ENCODE peak calls at places on chromosomes 12 and 14, in six cellular contexts. G is neural progenitor cell, P is hepatocyte, J is mammary epithelial cell, N is GM23248, L is HCT116. M is an unnamed sample. For H3K27me3, the result is how much of the 10 kb centered on the place peaks cover.

GRCh38 chr14:90295870-90296516 is 35.7 kb downstream of the NRDE2 start:
- DNase-seq in G (no peak), P (no peak), J (no peak), N (no peak), L (no peak), M (peak)

GRCh38 chr12:12585115-12585862 is 22.6 kb upstream of the DUSP16 start:
- DNase-seq in G (no peak), P (no peak), J (peak), N (no peak), L (no peak), M (peak)

GRCh38 chr12:102990419-102990818 is 32.9 kb downstream of the ASCL1 start:
- DNase-seq in G (peak), P (peak), J (no peak), N (no peak), L (no peak), M (no peak)

GRCh38 chr12:68403296-68403695 is 71.1 kb upstream of the MDM1 start:
- DNase-seq in G (no peak), P (no peak), J (no peak), N (no peak), L (no peak), M (no peak)

GRCh38 chr14:41642402-41643195 is 35.9 kb downstream of the LRFN5 start:
- DNase-seq in G (no peak), P (no peak), J (no peak), N (no peak), L (no peak), M (no peak)

GRCh38 chr12:6231359-6232268 is 31.4 kb downstream of the CD9 start:
- DNase-seq in G (no peak), P (no peak), J (no peak), N (no peak), L (no peak), M (no peak)

GRCh38 chr14:83294941-83295340 is 1761.3 kb upstream of the SEL1L start:
- DNase-seq in G (no peak), P (no peak), J (no peak), N (peak), L (no peak), M (peak)

GRCh38 chr12:126051611-126052107 is 986.4 kb downstream of the AACS start:
- DNase-seq in G (no peak), P (no peak), J (peak), N (peak), L (no peak), M (peak)

GRCh38 chr12:28108599-28108998 is 81.7 kb upstream of the CCDC91 start:
- DNase-seq in G (no peak), P (no peak), J (peak), N (no peak), L (no peak), M (peak)

GRCh38 chr12:202081-202731 is 11.8 kb downstream of the SLC6A12 start:
- DNase-seq in G (peak), P (no peak), J (no peak), N (no peak), L (no peak), M (no peak)

GRCh38 chr12:76529226-76529918 is 30.2 kb downstream of the OSBPL8 start:
- DNase-seq in G (no peak), P (no peak), J (peak), N (no peak), L (no peak), M (no peak)

GRCh38 chr12:109458086-109458485 is 19.0 kb downstream of the KCTD10 start:
- DNase-seq in G (no peak), P (no peak), J (no peak), N (peak), L (no peak), M (peak)

GRCh38 chr14:54387328-54387727 is 9.5 kb upstream of the CDKN3 start:
- DNase-seq in G (no peak), P (peak), J (no peak), N (no peak), L (no peak), M (no peak)

GRCh38 chr14:52793061-52793460 is 1.7 kb upstream of the GNPNAT1 start:
- DNase-seq in G (no peak), P (no peak), J (no peak), N (no peak), L (no peak), M (no peak)

GRCh38 chr14:76101384-76101783 is 50.3 kb upstream of the GPATCH2L start:
- DNase-seq in G (no peak), P (no peak), J (no peak), N (peak), L (no peak), M (no peak)

GRCh38 chr14:69268763-69269162 is 8.8 kb downstream of the GALNT16 start:
- DNase-seq in G (no peak), P (no peak), J (peak), N (peak), L (no peak), M (peak)

GRCh38 chr12:108664338-108665258 is 30.9 kb upstream of the SELPLG start:
- DNase-seq in G (peak), P (peak), J (peak), N (peak), L (peak), M (peak)

GRCh38 chr12:75553398-75553797 is 42.0 kb upstream of the KRR1 start:
- DNase-seq in G (peak), P (no peak), J (no peak), N (peak), L (peak), M (peak)

GRCh38 chr12:129911437-129912049 is 7.7 kb upstream of the TMEM132D start:
- DNase-seq in G (peak), P (peak), J (no peak), N (peak), L (no peak), M (peak)

GRCh38 chr12:128133321-128134050 is 133.5 kb upstream of the TMEM132C start:
- DNase-seq in G (no peak), P (no peak), J (no peak), N (no peak), L (no peak), M (no peak)

GRCh38 chr14:22159049-22159448 is 430.0 kb downstream of the DAD1 start:
- DNase-seq in G (no peak), P (no peak), J (peak), N (no peak), L (no peak), M (no peak)

GRCh38 chr12:132419612-132420237 is 70.2 kb upstream of the FBRSL1 start:
- DNase-seq in G (peak), P (no peak), J (no peak), N (peak), L (no peak), M (no peak)

DNA sequence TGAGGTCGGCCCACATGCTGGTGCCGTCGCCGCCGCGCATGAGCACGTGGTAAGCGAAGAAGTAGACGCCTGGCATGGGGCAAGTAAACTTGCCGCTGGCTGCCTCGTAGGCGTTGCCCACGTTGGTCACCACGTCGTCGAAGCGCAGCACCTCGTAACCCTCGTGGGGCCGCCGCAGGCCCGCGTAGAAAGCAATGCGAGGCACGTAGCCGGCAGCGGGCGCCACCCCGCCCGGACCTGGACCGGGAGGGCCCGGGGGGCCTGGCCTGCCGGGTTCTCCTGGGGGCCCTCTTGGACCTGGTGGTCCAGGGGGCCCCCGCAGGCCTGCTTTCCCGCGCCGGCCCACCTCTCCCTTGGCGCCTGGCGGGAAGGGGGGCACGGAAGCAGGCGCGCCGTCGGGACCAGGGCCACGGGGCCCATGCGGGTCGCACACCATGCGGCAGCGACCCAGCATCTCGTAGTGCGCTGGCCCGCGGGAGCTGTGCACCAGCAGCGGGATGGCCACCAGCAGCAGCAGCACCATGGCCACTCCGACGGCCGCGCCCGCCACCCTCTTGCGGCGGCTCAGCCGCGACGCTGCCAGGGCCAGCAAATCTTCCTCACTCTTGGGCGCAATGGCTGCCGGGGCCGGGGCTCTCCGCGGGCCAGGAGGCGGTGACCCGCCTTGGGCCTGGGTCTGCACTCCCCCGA is 888 bp downstream of the C1QL4 start:
- DNase-seq in G (peak), P (peak), J (no peak), N (no peak), L (no peak), M (no peak)
- TF ChIP-seq EZH2 in G (peak), P (no peak), J (no peak), N (no peak), L (no peak), M (peak)

DNA sequence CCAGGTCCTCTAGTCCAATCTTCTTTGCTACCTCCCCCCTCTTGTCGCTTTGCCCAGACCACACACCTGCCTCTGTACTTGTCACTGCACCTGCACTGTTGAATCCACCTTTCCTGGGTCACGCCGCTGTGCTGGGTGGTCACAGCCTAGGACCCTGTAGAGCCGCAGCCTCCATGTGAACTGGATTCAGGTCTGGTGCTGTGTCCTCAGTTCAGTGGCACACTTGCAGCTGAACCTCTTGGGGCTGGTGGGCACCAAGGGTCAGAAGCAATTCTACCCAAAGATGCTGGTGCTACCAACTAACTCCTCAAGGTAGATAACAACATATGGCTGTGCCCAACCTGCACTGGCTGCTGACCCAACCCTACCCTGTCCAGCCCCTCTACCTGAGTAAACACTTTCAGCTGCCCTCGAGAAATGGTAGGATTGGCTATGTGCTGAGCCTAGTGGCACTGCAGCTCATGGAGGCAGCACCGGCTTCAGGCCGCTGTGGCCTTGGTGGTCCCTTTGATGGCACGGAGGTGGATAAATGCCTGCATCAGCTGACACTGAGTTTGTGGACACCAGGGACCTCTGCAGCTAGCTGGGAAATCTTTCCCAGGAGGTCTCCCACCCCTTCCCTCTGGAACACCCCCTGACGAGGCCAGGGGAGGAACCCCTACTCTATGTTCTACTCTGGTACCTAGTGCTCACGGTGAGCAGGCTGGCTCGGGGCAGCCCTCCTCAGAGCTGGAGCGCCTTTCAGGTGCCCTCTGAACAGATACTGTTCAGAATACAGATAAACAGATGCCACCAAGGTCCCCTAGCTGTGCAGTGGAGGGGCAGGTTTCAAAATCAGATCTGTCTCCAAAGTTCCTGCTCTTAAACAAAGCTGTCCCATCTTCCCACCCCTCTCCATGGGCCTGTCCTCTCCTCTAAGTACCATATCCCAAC is 14.3 kb downstream of the AGAP2 start:
- DNase-seq in G (no peak), P (peak), J (no peak), N (no peak), L (no peak), M (no peak)
- H3K27me3 ChIP-seq in G (half or more), P (under half), J (under half), N (under half), L (under half), M (under half)

GRCh38 chr14:60485600-60486251 is at the start of gene C14orf39:
- DNase-seq in G (peak), P (peak), J (no peak), N (peak), L (no peak), M (no peak)
- TF ChIP-seq EZH2 in G (peak), P (no peak), J (peak), N (no peak), L (no peak), M (peak)

DNA sequence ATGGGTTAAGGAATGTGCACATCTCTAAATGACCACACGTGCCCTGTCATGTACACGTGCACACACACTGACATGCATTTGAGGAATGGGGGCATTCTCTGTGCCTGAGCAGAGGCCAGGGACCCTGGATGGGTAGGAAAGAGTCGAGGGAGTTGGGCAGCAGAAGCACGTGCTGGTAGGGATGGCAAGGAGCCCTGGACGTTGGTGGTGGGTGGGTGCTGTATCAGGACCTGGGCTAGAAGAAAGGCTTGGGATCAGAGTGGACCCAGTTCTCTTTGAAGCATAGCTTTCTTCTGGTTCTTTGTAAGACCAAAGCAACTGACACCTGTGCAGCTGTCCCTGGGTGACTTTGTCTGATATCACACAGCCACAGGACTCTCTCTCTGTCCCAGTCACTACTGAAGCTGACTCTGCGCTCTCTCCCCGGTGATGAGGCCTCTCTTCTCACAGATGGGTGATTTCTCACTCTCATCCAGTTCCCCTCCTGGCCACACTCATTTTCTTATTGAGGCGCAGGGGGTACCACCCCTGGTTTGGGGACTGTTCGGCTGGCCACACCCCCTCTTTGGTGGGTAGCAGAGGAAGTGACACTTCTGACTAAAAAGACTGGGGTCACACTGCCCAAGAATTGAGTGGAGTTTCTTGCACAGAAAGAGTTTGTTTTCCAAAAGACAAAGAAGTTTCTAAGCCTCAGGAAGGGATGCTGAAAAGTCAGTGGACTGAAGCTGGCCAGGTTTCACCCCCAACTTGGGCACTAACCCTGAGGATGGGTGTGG is 171.7 kb upstream of the RTL1 start:
- DNase-seq in G (no peak), P (no peak), J (no peak), N (no peak), L (no peak), M (no peak)
- H3K27me3 ChIP-seq in G (half or more), P (under half), J (under half), N (under half), L (under half), M (under half)

GRCh38 chr14:99676657-99677056 is 7.4 kb upstream of the CYP46A1 start:
- DNase-seq in G (no peak), P (no peak), J (no peak), N (no peak), L (no peak), M (no peak)

GRCh38 chr14:99675381-99675835 is 8.7 kb upstream of the CYP46A1 start:
- DNase-seq in G (no peak), P (no peak), J (no peak), N (no peak), L (no peak), M (no peak)

GRCh38 chr14:99677231-99677891 is 6.7 kb upstream of the CYP46A1 start:
- DNase-seq in G (no peak), P (peak), J (no peak), N (peak), L (no peak), M (peak)

GRCh38 chr14:99674776-99675175 is 9.3 kb upstream of the CYP46A1 start:
- DNase-seq in G (no peak), P (no peak), J (no peak), N (no peak), L (no peak), M (no peak)

DNA sequence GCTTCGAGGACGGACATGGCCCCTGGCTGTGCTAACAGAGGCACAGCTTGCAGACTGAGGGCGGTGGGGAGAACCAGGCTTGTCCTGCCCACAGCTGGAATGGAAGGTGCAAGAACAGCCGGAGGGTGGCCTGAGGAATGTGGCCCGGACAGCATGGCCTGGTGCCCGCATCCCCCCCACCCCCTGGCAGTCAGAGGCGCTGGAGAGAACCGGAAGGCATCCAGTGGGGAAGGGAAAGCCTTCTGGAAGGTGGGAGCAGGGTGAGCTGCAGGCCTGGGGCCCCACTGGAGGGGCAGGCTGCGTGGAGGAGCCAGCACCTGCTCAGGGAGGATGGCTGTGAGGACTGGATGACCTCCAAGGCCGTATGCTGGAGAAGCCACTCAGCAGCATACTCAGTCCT is 8.1 kb upstream of the CYP46A1 start:
- DNase-seq in G (no peak), P (no peak), J (no peak), N (no peak), L (no peak), M (no peak)
- TF ChIP-seq EZH2 in G (no peak), P (no peak), J (no peak), N (no peak), L (no peak), M (no peak)

DNA sequence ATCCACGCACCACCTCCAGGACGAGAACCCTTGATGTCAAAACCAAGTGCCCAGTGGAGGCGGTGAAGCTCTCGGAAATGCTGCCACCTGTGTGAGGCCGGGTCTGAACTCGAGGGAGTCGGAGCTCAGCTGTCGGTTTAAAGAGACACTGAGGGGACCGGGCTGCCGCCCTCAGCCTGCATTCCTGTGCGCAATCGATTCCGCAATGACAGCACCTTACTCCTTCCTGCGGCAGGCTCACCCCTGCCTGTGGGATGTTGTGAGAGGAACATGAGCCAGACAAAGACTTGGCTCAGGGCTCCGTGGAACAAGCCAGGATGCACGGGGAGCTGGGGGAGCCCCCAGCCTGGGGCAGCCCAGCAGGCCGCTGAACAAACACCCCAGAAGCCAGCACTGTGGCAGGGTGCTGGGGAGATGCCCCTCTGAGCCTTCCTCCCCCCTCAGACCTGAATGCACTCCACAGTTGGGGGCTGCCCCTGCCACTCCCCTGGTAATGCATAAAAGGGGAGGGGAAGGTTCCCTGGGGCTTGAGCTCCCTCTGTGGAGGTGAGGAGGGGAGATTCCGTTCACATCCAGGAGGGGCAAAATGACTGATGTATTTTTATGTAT is 20.5 kb downstream of the RFLNA start:
- DNase-seq in G (no peak), P (no peak), J (no peak), N (no peak), L (no peak), M (no peak)
- H3K27me3 ChIP-seq in G (under half), P (under half), J (under half), N (under half), L (under half), M (under half)

DNA sequence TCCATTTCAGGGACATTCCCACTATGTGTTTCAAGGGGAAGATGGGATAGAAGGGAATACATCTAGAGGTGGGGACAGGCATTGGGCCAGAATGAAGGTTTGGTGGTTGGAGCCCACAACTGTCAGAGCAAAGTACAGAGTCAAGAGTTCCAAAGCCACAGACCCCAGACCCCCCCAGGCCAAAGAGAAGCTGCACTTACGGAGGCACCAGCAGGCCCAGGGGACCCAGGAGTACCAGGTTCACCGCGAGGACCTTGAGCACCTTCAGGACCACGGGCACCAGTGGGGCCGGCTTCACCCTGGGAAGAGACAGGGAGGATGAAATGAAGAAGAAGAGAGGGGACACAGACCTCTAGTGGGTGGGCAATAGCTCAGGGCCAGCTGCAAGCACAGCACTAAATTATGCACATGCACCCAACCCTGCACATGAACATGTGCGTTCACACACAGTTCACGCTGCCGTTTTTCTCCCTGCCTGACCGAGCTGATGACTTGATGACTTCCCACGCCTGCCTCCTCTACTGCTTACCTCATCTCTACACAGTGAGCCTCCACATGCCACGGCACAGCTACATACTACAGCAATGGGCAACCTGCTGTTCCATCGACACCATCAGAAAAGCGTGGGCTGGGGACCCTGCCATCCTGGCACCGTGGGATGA is 16.7 kb downstream of the COL2A1 start:
- DNase-seq in G (no peak), P (no peak), J (no peak), N (peak), L (no peak), M (no peak)
- TF ChIP-seq EZH2 in G (no peak), P (no peak), J (no peak), N (no peak), L (no peak), M (no peak)

GRCh38 chr12:113582521-113583218 is 111.0 kb upstream of the LHX5 start:
- DNase-seq in G (no peak), P (no peak), J (no peak), N (no peak), L (no peak), M (no peak)

GRCh38 chr12:113589437-113589836 is 117.8 kb upstream of the LHX5 start:
- DNase-seq in G (no peak), P (no peak), J (no peak), N (no peak), L (no peak), M (no peak)

GRCh38 chr12:113591480-113591971 is 119.9 kb upstream of the LHX5 start:
- DNase-seq in G (peak), P (peak), J (no peak), N (no peak), L (no peak), M (no peak)

GRCh38 chr12:113586461-113586860 is 114.8 kb upstream of the LHX5 start:
- DNase-seq in G (no peak), P (no peak), J (no peak), N (no peak), L (no peak), M (no peak)

GRCh38 chr12:113587720-113588119 is 116.0 kb upstream of the LHX5 start:
- DNase-seq in G (peak), P (no peak), J (no peak), N (no peak), L (no peak), M (no peak)
- H3K27me3 ChIP-seq in G (under half), P (under half), J (under half), N (under half), L (under half), M (under half)

GRCh38 chr12:119994892-119995658 is 6.0 kb downstream of the BICDL1 start:
- DNase-seq in G (no peak), P (no peak), J (no peak), N (no peak), L (no peak), M (no peak)
- TF ChIP-seq EZH2 in G (no peak), P (no peak), J (no peak), N (no peak), L (no peak), M (no peak)

M was measured in astrocyte.